ENCODE peak calls at places on chromosomes 2 and 18, in nine cellular contexts. G, C, L, T, P, V, A, Y and R are unnamed samples.

GRCh38 chr2:179422037-179422643 is 157.5 kb upstream of the SESTD1 start:
- DNase-seq in G (peak; percentile 18), C (peak; percentile 2), L (peak; percentile 61), T (peak; percentile 36), P (peak; percentile 67), V (peak; percentile 71), A (peak; percentile 35), Y (peak; percentile 51), R (no peak)

GRCh38 chr2:23524261-23524706 is 139.3 kb downstream of the KLHL29 start:
- DNase-seq in G (no peak), C (no peak), L (no peak), T (no peak), P (peak; percentile 10), V (no peak), A (no peak), Y (no peak), R (peak; percentile 87)

GRCh38 chr2:37561615-37562569 is 109.5 kb downstream of the CDC42EP3 start:
- DNase-seq in G (no peak), C (no peak), L (peak; percentile 35), T (peak; percentile 9), P (peak; percentile 90), V (no peak), A (no peak), Y (no peak), R (no peak)

GRCh38 chr2:227443889-227444568 is 27.9 kb upstream of the AGFG1 start:
- DNase-seq in G (no peak), C (no peak), L (no peak), T (no peak), P (no peak), V (no peak), A (no peak), Y (no peak), R (no peak)

GRCh38 chr2:238134393-238134785 is 4.1 kb upstream of the KLHL30 start:
- DNase-seq in G (no peak), C (no peak), L (no peak), T (no peak), P (no peak), V (no peak), A (no peak), Y (no peak), R (no peak)

GRCh38 chr18:53490019-53490418 is 734.5 kb downstream of the MBD2 start:
- DNase-seq in G (no peak), C (no peak), L (no peak), T (no peak), P (no peak), V (no peak), A (no peak), Y (no peak), R (no peak)

GRCh38 chr2:238875531-238876231 is 27.8 kb downstream of the TWIST2 start:
- DNase-seq in G (no peak), C (no peak), L (no peak), T (no peak), P (no peak), V (no peak), A (no peak), Y (no peak), R (no peak)

GRCh38 chr18:12470382-12471090 is 62.8 kb downstream of the PRELID3A start:
- DNase-seq in G (no peak), C (no peak), L (no peak), T (peak; percentile 13), P (no peak), V (no peak), A (no peak), Y (no peak), R (no peak)

GRCh38 chr2:101119431-101119830 is 31.8 kb downstream of the TBC1D8 start:
- DNase-seq in G (no peak), C (no peak), L (no peak), T (no peak), P (no peak), V (no peak), A (no peak), Y (no peak), R (no peak)